ENCODE peak calls at places on chromosomes 4 and X, in four cellular contexts. G is WERI-Rb-1, F is renal cortical epithelial cell, T is GM20000. I is an unnamed sample.

GRCh38 chr4:149987777-149988410 is 90.4 kb upstream of the DCLK2 start:
- DNase-seq in G (no peak), F (no peak), T (no peak), I (no peak)

GRCh38 chr4:158316264-158316663 is 106.0 kb downstream of the TMEM144 start:
- DNase-seq in G (no peak), F (no peak), T (no peak), I (no peak)

GRCh38 chrX:17082831-17083230 is 136.4 kb downstream of the REPS2 start:
- DNase-seq in G (peak), F (peak), T (no peak), I (no peak)

GRCh38 chr4:186015212-186015817 is 53.6 kb upstream of the TLR3 start:
- DNase-seq in G (peak), F (no peak), T (no peak), I (no peak)

GRCh38 chrX:107935664-107936433 is 46.3 kb downstream of the TEX13B start:
- DNase-seq in G (no peak), F (peak), T (no peak), I (no peak)

GRCh38 chr4:138007572-138007971 is 234.6 kb downstream of the SLC7A11 start:
- DNase-seq in G (no peak), F (peak), T (no peak), I (no peak)

GRCh38 chrX:46218373-46218772 is 326.8 kb downstream of the ZNF674 start:
- DNase-seq in G (no peak), F (peak), T (no peak), I (no peak)

GRCh38 chr4:74942918-74943253 is 10.0 kb downstream of the PARM1 start:
- DNase-seq in G (no peak), F (no peak), T (no peak), I (no peak)

GRCh38 chrX:30343206-30343605 is 34.0 kb upstream of the NR0B1 start:
- DNase-seq in G (no peak), F (no peak), T (no peak), I (peak)

GRCh38 chrX:54786972-54787371 is 11.1 kb downstream of the ITIH6 start:
- DNase-seq in G (peak), F (no peak), T (peak), I (peak)

GRCh38 chrX:49291615-49292337 is 11.7 kb upstream of the GAGE10 start:
- DNase-seq in G (peak), F (peak), T (peak), I (peak)

GRCh38 chr4:74038161-74039064 is at the start of gene CXCL3:
- DNase-seq in G (peak), F (peak), T (peak), I (peak)

GRCh38 chr4:164424852-164425251 is 329.1 kb upstream of the SMIM31 start:
- DNase-seq in G (no peak), F (no peak), T (no peak), I (no peak)